ENCODE peak calls at places on chromosomes 6 and 20, in seven cellular contexts. One of them, this sample, is unnamed.

GRCh38 chr6:29694637-29695036 is 13.7 kb upstream of the ZFP57 start:
- DNase-seq in HepG2: no peak
- DNase-seq in GM12892: no peak
- DNase-seq in K562: no peak
- DNase-seq in SK-N-SH: no peak
- DNase-seq in GM12878: no peak
- DNase-seq in H1: no peak
- DNase-seq in this sample: no peak

GRCh38 chr6:88072462-88072861 is 24.8 kb downstream of the SPACA1 start:
- DNase-seq in GM12892: no peak
- DNase-seq in K562: no peak
- DNase-seq in SK-N-SH: no peak
- DNase-seq in GM12878: no peak
- DNase-seq in H1: no peak
- DNase-seq in HepG2: peak; percentile 13
- DNase-seq in this sample: no peak

GRCh38 chr20:4664691-4665360 is 56.9 kb upstream of the PRND start:
- DNase-seq in HepG2: no peak
- DNase-seq in GM12892: no peak
- DNase-seq in H1: no peak
- DNase-seq in SK-N-SH: no peak
- DNase-seq in K562: no peak
- DNase-seq in GM12878: no peak
- DNase-seq in this sample: no peak

GRCh38 chr20:361562-361961 is 14.7 kb downstream of the NRSN2 start:
- DNase-seq in GM12892: no peak
- DNase-seq in K562: no peak
- DNase-seq in GM12878: no peak
- DNase-seq in H1: no peak
- DNase-seq in SK-N-SH: no peak
- DNase-seq in HepG2: no peak
- DNase-seq in this sample: no peak

GRCh38 chr6:4133941-4134838 is 1.2 kb downstream of the ECI2 start:
- DNase-seq in H1: no peak
- DNase-seq in GM12892: no peak
- DNase-seq in SK-N-SH: peak; percentile 11
- DNase-seq in K562: peak; percentile 33
- DNase-seq in HepG2: peak; percentile 57
- DNase-seq in GM12878: no peak
- DNase-seq in this sample: peak; percentile 23

GRCh38 chr6:151091571-151091970 is 148.2 kb upstream of the AKAP12 start:
- DNase-seq in GM12878: no peak
- DNase-seq in GM12892: no peak
- DNase-seq in SK-N-SH: no peak
- DNase-seq in H1: no peak
- DNase-seq in HepG2: no peak
- DNase-seq in K562: no peak
- DNase-seq in this sample: no peak

GRCh38 chr6:25324076-25324762 is 45.0 kb downstream of the CARMIL1 start:
- DNase-seq in H1: no peak
- DNase-seq in K562: no peak
- DNase-seq in GM12878: no peak
- DNase-seq in HepG2: no peak
- DNase-seq in GM12892: no peak
- DNase-seq in SK-N-SH: no peak
- DNase-seq in this sample: no peak

GRCh38 chr6:157198425-157199279 is 124.7 kb downstream of the TMEM242 start:
- DNase-seq in H1: no peak
- DNase-seq in SK-N-SH: peak; percentile 39
- DNase-seq in K562: no peak
- DNase-seq in GM12892: no peak
- DNase-seq in HepG2: no peak
- DNase-seq in GM12878: no peak
- DNase-seq in this sample: no peak

GRCh38 chr6:109237082-109237985 is 142.0 kb downstream of the CEP57L1 start:
- DNase-seq in H1: no peak
- DNase-seq in GM12878: no peak
- DNase-seq in GM12892: no peak
- DNase-seq in SK-N-SH: no peak
- DNase-seq in HepG2: no peak
- DNase-seq in K562: peak; percentile 34
- DNase-seq in this sample: no peak

GRCh38 chr6:5199203-5200101 is 61.3 kb downstream of the LYRM4 start:
- DNase-seq in H1: no peak
- DNase-seq in K562: no peak
- DNase-seq in HepG2: no peak
- DNase-seq in SK-N-SH: no peak
- DNase-seq in GM12892: no peak
- DNase-seq in GM12878: no peak
- DNase-seq in this sample: no peak

GRCh38 chr20:43293068-43293786 is 103.5 kb upstream of the PTPRT start:
- DNase-seq in H1: no peak
- DNase-seq in HepG2: no peak
- DNase-seq in K562: no peak
- DNase-seq in GM12878: no peak
- DNase-seq in GM12892: no peak
- DNase-seq in SK-N-SH: no peak
- DNase-seq in this sample: no peak

GRCh38 chr20:21124190-21124589 is 1.7 kb upstream of the KIZ start:
- DNase-seq in H1: no peak
- DNase-seq in GM12892: no peak
- DNase-seq in HepG2: no peak
- DNase-seq in K562: no peak
- DNase-seq in GM12878: no peak
- DNase-seq in SK-N-SH: no peak
- DNase-seq in this sample: no peak

GRCh38 chr6:80636689-80637088 is 530.2 kb downstream of the BCKDHB start:
- DNase-seq in HepG2: no peak
- DNase-seq in GM12878: no peak
- DNase-seq in H1: no peak
- DNase-seq in SK-N-SH: no peak
- DNase-seq in K562: no peak
- DNase-seq in GM12892: no peak
- DNase-seq in this sample: no peak

GRCh38 chr6:125952764-125953501 is 3.6 kb upstream of the HINT3 start:
- DNase-seq in HepG2: peak; percentile 65
- DNase-seq in GM12878: no peak
- DNase-seq in SK-N-SH: peak; percentile 32
- DNase-seq in K562: no peak
- DNase-seq in GM12892: no peak
- DNase-seq in H1: no peak
- DNase-seq in this sample: no peak

GRCh38 chr6:17816921-17817611 is 110.3 kb upstream of the NUP153 start:
- DNase-seq in GM12878: no peak
- DNase-seq in K562: no peak
- DNase-seq in SK-N-SH: no peak
- DNase-seq in H1: no peak
- DNase-seq in GM12892: no peak
- DNase-seq in HepG2: peak; percentile 75
- DNase-seq in this sample: no peak

GRCh38 chr6:112956696-112957525 is 609.8 kb downstream of the RFPL4B start:
- DNase-seq in K562: peak; percentile 45
- DNase-seq in HepG2: no peak
- DNase-seq in H1: no peak
- DNase-seq in SK-N-SH: peak; percentile 3
- DNase-seq in GM12892: no peak
- DNase-seq in GM12878: no peak
- DNase-seq in this sample: no peak

GRCh38 chr20:32527052-32527446 is 58.1 kb downstream of the NOL4L start:
- DNase-seq in H1: no peak
- DNase-seq in HepG2: no peak
- DNase-seq in GM12878: no peak
- DNase-seq in GM12892: no peak
- DNase-seq in SK-N-SH: no peak
- DNase-seq in K562: no peak
- DNase-seq in this sample: no peak
- TF ChIP-seq TAF1 in H1: no peak
- TF ChIP-seq TAF1 in HepG2: no peak
- TF ChIP-seq TAF1 in GM12878: no peak
- TF ChIP-seq TAF1 in GM12892: no peak
- TF ChIP-seq TAF1 in SK-N-SH: no peak
- TF ChIP-seq TAF1 in K562: no peak
- TF ChIP-seq TAF1 in this sample: no peak

GRCh38 chr6:2593167-2593566 is 157.6 kb downstream of the MYLK4 start:
- DNase-seq in GM12892: no peak
- DNase-seq in HepG2: no peak
- DNase-seq in GM12878: no peak
- DNase-seq in K562: no peak
- DNase-seq in H1: no peak
- DNase-seq in SK-N-SH: no peak
- DNase-seq in this sample: no peak
- TF ChIP-seq POLR2AphosphoS5 in GM12892: no peak
- TF ChIP-seq POLR2AphosphoS5 in HepG2: no peak
- TF ChIP-seq POLR2AphosphoS5 in GM12878: no peak
- TF ChIP-seq POLR2AphosphoS5 in K562: no peak
- TF ChIP-seq POLR2AphosphoS5 in H1: no peak
- TF ChIP-seq POLR2AphosphoS5 in SK-N-SH: no peak
- TF ChIP-seq POLR2AphosphoS5 in this sample: no peak

DNA sequence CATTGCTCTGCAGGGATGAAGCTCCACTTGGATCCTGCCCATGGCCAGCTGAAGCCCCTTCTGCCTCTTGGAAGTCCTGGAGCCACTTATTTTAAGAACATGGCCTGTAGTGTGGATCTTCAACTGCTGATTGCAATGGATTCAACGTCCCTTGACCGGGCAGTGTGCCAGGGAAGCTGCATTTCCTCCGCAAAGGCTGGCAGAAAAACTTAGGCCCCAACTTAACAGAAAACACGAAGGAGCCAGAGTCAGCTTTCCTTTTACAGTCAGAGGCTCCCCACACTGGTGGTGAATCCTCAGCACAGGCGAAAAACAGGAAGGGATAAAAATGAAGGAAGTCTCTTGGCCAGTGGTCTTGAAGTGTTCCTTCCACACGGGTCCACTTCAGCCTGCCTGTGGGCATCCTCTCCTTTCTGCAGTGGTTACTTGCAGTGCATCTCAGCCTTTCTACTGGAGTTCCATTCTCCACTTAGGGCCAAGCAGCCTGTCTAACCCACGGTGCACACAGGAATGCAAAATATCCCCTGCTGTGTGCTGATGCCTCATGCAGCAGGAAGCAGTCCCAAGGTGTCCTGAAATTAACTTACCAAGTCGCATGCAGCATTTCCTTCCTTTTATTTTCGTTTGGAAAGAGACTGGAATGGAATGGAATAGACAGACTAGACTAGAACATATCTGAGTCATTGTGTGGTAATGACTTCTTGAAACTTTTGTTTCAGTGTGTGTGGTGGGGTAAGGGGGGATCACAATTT is 26.1 kb upstream of the FOXQ1 start:
- DNase-seq in H1: no peak
- DNase-seq in GM12878: no peak
- DNase-seq in GM12892: no peak
- DNase-seq in HepG2: no peak
- DNase-seq in K562: no peak
- DNase-seq in SK-N-SH: no peak
- DNase-seq in this sample: no peak
- TF ChIP-seq TAF1 in H1: no peak
- TF ChIP-seq TAF1 in GM12878: no peak
- TF ChIP-seq TAF1 in GM12892: no peak
- TF ChIP-seq TAF1 in HepG2: no peak
- TF ChIP-seq TAF1 in K562: no peak
- TF ChIP-seq TAF1 in SK-N-SH: no peak
- TF ChIP-seq TAF1 in this sample: no peak

DNA sequence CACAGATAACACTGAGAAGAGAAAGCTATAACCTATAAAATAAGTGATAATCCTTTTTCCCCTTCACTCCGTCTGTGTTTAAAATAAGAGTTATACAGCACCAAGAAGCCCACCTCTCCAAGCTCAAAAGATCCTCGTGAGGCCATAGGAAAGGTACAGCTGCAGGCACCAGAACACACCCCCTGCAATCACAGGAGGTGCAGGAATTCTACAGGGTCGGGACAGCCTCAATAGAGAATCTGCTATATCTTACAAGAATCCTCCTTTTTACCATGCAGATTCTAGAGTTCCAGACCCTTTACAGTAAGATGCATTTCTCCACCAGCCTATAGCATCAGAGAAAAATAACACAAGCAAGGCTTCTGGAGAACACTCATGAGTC is 5.0 kb upstream of the ADGRF1 start:
- DNase-seq in K562: no peak
- DNase-seq in HepG2: no peak
- DNase-seq in H1: no peak
- DNase-seq in GM12892: no peak
- DNase-seq in GM12878: no peak
- DNase-seq in SK-N-SH: no peak
- DNase-seq in this sample: no peak
- TF ChIP-seq POLR2AphosphoS5 in K562: no peak
- TF ChIP-seq POLR2AphosphoS5 in HepG2: no peak
- TF ChIP-seq POLR2AphosphoS5 in H1: no peak
- TF ChIP-seq POLR2AphosphoS5 in GM12892: no peak
- TF ChIP-seq POLR2AphosphoS5 in GM12878: no peak
- TF ChIP-seq POLR2AphosphoS5 in SK-N-SH: no peak
- TF ChIP-seq POLR2AphosphoS5 in this sample: no peak

GRCh38 chr6:95576621-95577316 is 566 bp upstream of the MANEA start:
- DNase-seq in GM12878: no peak
- DNase-seq in HepG2: no peak
- DNase-seq in K562: no peak
- DNase-seq in GM12892: no peak
- DNase-seq in H1: no peak
- DNase-seq in SK-N-SH: no peak
- DNase-seq in this sample: no peak
- TF ChIP-seq TAF1 in GM12878: no peak
- TF ChIP-seq TAF1 in HepG2: no peak
- TF ChIP-seq TAF1 in K562: no peak
- TF ChIP-seq TAF1 in GM12892: no peak
- TF ChIP-seq TAF1 in H1: no peak
- TF ChIP-seq TAF1 in SK-N-SH: no peak
- TF ChIP-seq TAF1 in this sample: no peak

GRCh38 chr6:32968770-32969684 is 633 bp downstream of the BRD2 start:
- DNase-seq in K562: peak; percentile 90
- DNase-seq in HepG2: peak; percentile 95
- DNase-seq in GM12892: peak; percentile 71
- DNase-seq in GM12878: no peak
- DNase-seq in SK-N-SH: peak; percentile 86
- DNase-seq in H1: peak; percentile 90
- DNase-seq in this sample: peak; percentile 57

GRCh38 chr6:32969685-32970412 is 1.5 kb downstream of the BRD2 start:
- DNase-seq in SK-N-SH: peak; percentile 35
- DNase-seq in K562: no peak
- DNase-seq in HepG2: peak; percentile 83
- DNase-seq in H1: no peak
- DNase-seq in GM12892: no peak
- DNase-seq in GM12878: no peak
- DNase-seq in this sample: no peak

GRCh38 chr6:32967151-32968091 is 973 bp upstream of the BRD2 start:
- DNase-seq in GM12892: no peak
- DNase-seq in SK-N-SH: peak; percentile 49
- DNase-seq in GM12878: no peak
- DNase-seq in HepG2: peak; percentile 87
- DNase-seq in H1: no peak
- DNase-seq in K562: peak; percentile 52
- DNase-seq in this sample: no peak

GRCh38 chr6:32965901-32966300 is 2.5 kb upstream of the BRD2 start:
- DNase-seq in SK-N-SH: no peak
- DNase-seq in K562: no peak
- DNase-seq in HepG2: no peak
- DNase-seq in GM12878: no peak
- DNase-seq in GM12892: no peak
- DNase-seq in H1: no peak
- DNase-seq in this sample: no peak

GRCh38 chr6:32968093-32968769 is at the start of gene BRD2:
- DNase-seq in GM12878: peak; percentile 93
- DNase-seq in K562: peak; percentile 94
- DNase-seq in SK-N-SH: peak; percentile 93
- DNase-seq in H1: no peak
- DNase-seq in HepG2: peak; percentile 98
- DNase-seq in GM12892: peak; percentile 80
- DNase-seq in this sample: peak; percentile 76
- TF ChIP-seq POLR2AphosphoS5 in GM12878: peak; percentile 67
- TF ChIP-seq POLR2AphosphoS5 in K562: peak; percentile 55
- TF ChIP-seq POLR2AphosphoS5 in SK-N-SH: peak; percentile 82
- TF ChIP-seq POLR2AphosphoS5 in H1: peak; percentile 85
- TF ChIP-seq POLR2AphosphoS5 in HepG2: peak; percentile 78
- TF ChIP-seq POLR2AphosphoS5 in GM12892: peak; percentile 81
- TF ChIP-seq POLR2AphosphoS5 in this sample: peak; percentile 86